ENCODE peak calls at places on chromosomes 1 and 21, in six cellular contexts. L is GM23338, G is GM12878, C is mucosa of descending colon, F is endodermal cell, B is psoas muscle. V is an unnamed sample.

GRCh38 chr21:15003463-15004135 is 61.2 kb downstream of the NRIP1 start:
- DNase-seq in L (peak), G (no peak), C (no peak), F (peak), B (no peak), V (no peak)

GRCh38 chr1:111471012-111471411 is 2.8 kb upstream of the C1orf162 start:
- DNase-seq in L (no peak), G (peak), C (no peak), F (no peak), B (peak), V (no peak)

GRCh38 chr1:232221790-232222499 is 408.0 kb downstream of the SIPA1L2 start:
- DNase-seq in L (no peak), G (no peak), C (no peak), F (no peak), B (no peak), V (no peak)

GRCh38 chr1:59290173-59290954 is 6.5 kb upstream of the FGGY start:
- DNase-seq in L (peak), G (no peak), C (peak), F (peak), B (peak), V (no peak)

GRCh38 chr21:15592271-15592860 is 137.4 kb upstream of the USP25 start:
- DNase-seq in L (peak), G (no peak), C (no peak), F (no peak), B (no peak), V (no peak)

GRCh38 chr1:206039046-206039929 is 13.7 kb upstream of the RHEX start:
- DNase-seq in L (peak), G (no peak), C (no peak), F (no peak), B (no peak), V (no peak)

GRCh38 chr21:41112740-41113692 is 54.9 kb upstream of the BACE2 start:
- DNase-seq in L (peak), G (no peak), C (no peak), F (peak), B (no peak), V (no peak)

GRCh38 chr1:4047666-4048065 is 147.6 kb upstream of the C1orf174 start:
- DNase-seq in L (no peak), G (no peak), C (no peak), F (no peak), B (no peak), V (no peak)

GRCh38 chr1:145425436-145426029 is at the start of gene NBPF20:
- DNase-seq in L (peak), G (peak), C (peak), F (peak), B (peak), V (peak)

GRCh38 chr1:223733898-223734852 is 21.8 kb downstream of the CAPN2 start:
- DNase-seq in L (peak), G (no peak), C (peak), F (no peak), B (no peak), V (no peak)

GRCh38 chr1:235767795-235768194 is 98.9 kb downstream of the LYST start:
- DNase-seq in L (no peak), G (peak), C (no peak), F (no peak), B (no peak), V (no peak)

GRCh38 chr1:231442735-231443134 is 20.6 kb upstream of the EGLN1 start:
- DNase-seq in L (no peak), G (no peak), C (no peak), F (no peak), B (no peak), V (no peak)

GRCh38 chr1:20849100-20849499 is 62.0 kb upstream of the HP1BP3 start:
- DNase-seq in L (no peak), G (no peak), C (no peak), F (no peak), B (no peak), V (no peak)

GRCh38 chr1:199646761-199647160 is 380.7 kb upstream of the NR5A2 start:
- DNase-seq in L (no peak), G (no peak), C (no peak), F (no peak), B (no peak), V (no peak)

GRCh38 chr1:6419397-6419802 is 319 bp downstream of the HES2 start:
- DNase-seq in L (peak), G (no peak), C (no peak), F (peak), B (no peak), V (no peak)

GRCh38 chr1:91826649-91827048 is 59.3 kb downstream of the TGFBR3 start:
- DNase-seq in L (no peak), G (no peak), C (no peak), F (no peak), B (no peak), V (no peak)

GRCh38 chr1:211587123-211587522 is 8.2 kb upstream of the SLC30A1 start:
- DNase-seq in L (no peak), G (no peak), C (no peak), F (no peak), B (no peak), V (no peak)

GRCh38 chr1:45507195-45507594 is 7.1 kb downstream of the MMACHC start:
- DNase-seq in L (no peak), G (no peak), C (no peak), F (no peak), B (no peak), V (no peak)

GRCh38 chr1:45510036-45510971 is 10.2 kb downstream of the MMACHC start:
- DNase-seq in L (no peak), G (no peak), C (no peak), F (no peak), B (no peak), V (no peak)

GRCh38 chr1:45507893-45508292 is 7.8 kb downstream of the MMACHC start:
- DNase-seq in L (no peak), G (no peak), C (no peak), F (no peak), B (no peak), V (no peak)

GRCh38 chr1:45510972-45511527 is 10.6 kb downstream of the PRDX1 start:
- DNase-seq in L (no peak), G (no peak), C (no peak), F (no peak), B (no peak), V (no peak)

DNA sequence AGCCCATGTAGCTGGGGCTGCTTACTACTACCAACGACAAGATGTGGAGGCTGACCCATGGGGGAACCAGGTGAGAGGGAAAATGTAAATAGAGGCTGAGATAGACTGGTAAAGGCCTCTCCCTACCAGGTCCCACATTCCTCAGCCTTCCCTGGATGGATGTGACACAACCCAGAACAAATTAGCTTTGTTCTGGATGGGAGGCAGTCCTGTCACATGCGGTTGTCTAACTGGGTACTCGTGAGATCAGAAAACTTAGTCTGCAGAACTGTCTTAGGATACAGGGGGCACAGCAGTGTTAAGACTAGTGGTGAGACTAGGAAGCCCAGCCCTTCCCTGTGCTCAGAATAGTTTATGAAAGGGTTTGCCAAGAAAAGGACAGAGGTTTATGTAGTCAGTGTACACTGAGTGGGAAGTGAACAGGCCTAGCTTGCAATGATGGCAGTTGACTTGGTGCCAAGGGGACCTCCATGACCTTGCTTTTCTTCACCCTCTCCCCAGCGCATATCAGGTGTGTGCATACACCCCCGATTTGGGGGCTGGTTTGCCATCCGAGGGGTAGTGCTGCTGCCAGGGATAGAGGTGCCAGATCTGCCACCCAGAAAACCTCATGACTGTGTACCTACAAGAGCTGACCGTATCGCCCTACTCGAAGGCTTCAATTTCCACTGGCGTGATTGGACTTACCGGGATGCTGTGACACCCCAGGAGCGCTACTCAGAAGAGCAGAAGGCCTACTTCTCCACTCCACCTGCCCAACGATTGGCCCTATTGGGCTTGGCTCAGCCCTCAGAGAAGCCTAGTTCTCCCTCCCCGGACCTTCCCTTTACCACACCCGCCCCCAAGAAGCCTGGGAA is 8.4 kb downstream of the MMACHC start:
- DNase-seq in L (peak), G (no peak), C (no peak), F (peak), B (no peak), V (no peak)
- TF ChIP-seq CTCF in L (no peak), G (no peak), C (no peak), F (peak), B (no peak), V (no peak)

DNA sequence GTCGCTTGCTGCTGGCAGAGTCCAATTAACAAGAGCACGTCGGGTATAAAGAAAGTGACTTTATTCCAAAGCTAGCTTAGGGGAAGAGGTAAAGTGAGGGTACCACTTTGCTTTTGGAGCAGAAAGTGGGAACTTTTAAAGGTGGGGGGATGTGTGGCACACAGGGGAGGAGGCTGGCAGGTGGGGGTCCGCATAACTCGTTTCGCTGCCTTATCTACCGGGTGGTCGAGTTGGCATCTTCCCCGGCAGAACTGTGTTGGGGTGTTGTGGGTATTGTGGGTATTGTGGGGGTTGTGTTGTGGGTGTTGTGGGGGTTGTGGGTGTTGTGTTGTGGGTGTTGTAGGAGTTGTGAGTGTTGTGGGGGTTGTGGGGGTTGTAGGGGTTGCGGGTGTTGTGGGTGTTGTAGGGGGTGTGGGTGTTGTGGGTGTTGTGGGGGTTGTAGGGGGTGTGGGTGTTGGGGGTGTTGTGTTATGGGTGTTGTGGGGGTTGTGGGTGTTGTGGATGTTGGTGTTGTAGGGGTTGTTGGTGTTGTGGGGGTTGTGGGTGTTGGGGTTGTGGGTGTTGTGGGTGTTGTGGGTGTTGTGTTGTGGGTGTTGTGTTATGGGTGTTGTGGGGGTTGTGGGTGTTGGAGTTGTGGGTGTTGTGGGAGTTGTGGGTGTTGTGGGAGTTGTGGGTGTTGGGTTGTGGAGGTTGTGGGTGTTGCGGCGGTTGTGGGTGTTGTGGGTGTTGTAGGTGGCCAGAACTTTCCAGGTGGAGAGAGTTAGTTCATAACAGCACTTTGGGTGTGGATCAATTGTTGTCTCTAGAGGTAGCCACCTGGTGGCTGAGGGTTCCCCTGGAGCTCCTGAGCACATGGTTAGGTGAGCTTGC is 52.7 kb downstream of the AGPAT3 start:
- DNase-seq in L (no peak), G (peak), C (peak), F (no peak), B (no peak), V (no peak)
- TF ChIP-seq CTCF in L (no peak), G (peak), C (no peak), F (peak), B (no peak), V (no peak)

GRCh38 chr1:46772571-46772970 is 26.3 kb upstream of the CYP4B1 start:
- DNase-seq in L (no peak), G (no peak), C (no peak), F (no peak), B (no peak), V (no peak)
- TF ChIP-seq CTCF in L (no peak), G (no peak), C (no peak), F (no peak), B (no peak), V (no peak)

GRCh38 chr1:9197186-9198099 is 37.1 kb upstream of the H6PD start:
- DNase-seq in L (no peak), G (no peak), C (no peak), F (no peak), B (peak), V (no peak)

GRCh38 chr1:9196129-9197040 is 38.2 kb upstream of the H6PD start:
- DNase-seq in L (peak), G (peak), C (peak), F (peak), B (peak), V (peak)

GRCh38 chr1:9200441-9200840 is 34.1 kb upstream of the H6PD start:
- DNase-seq in L (no peak), G (no peak), C (no peak), F (no peak), B (no peak), V (no peak)

GRCh38 chr1:9201421-9202239 is 32.9 kb upstream of the H6PD start:
- DNase-seq in L (peak), G (no peak), C (no peak), F (peak), B (peak), V (no peak)

GRCh38 chr1:9198538-9199361 is 35.8 kb upstream of the H6PD start:
- DNase-seq in L (peak), G (no peak), C (no peak), F (peak), B (peak), V (no peak)
- TF ChIP-seq CTCF in L (peak), G (no peak), C (no peak), F (peak), B (peak), V (no peak)

GRCh38 chr1:9352364-9353140 is 59.9 kb downstream of the SPSB1 start:
- DNase-seq in L (peak), G (no peak), C (no peak), F (peak), B (no peak), V (no peak)
- TF ChIP-seq CTCF in L (peak), G (no peak), C (no peak), F (peak), B (no peak), V (no peak)

DNA sequence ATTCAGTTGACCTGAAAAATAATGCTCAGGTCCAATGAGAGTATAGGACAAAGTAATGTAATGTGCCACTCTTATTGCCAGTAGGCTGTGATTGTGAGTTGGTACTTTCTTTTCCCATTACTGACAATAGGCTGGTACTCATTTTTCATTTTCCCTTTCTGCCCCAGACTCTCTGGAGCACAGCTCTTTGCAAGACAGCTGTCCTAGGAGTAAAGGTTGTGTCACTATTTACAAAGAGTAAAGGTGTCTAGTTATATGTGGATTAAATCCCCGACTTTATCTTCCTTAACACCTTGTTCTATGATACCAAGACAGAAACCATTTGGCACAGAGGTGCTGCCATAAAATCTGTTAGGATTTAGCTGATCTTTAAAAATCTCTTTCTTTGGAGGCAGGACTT is 32.3 kb upstream of the RASAL2 start:
- DNase-seq in L (no peak), G (no peak), C (no peak), F (no peak), B (no peak), V (no peak)
- TF ChIP-seq CTCF in L (no peak), G (no peak), C (no peak), F (no peak), B (no peak), V (no peak)

DNA sequence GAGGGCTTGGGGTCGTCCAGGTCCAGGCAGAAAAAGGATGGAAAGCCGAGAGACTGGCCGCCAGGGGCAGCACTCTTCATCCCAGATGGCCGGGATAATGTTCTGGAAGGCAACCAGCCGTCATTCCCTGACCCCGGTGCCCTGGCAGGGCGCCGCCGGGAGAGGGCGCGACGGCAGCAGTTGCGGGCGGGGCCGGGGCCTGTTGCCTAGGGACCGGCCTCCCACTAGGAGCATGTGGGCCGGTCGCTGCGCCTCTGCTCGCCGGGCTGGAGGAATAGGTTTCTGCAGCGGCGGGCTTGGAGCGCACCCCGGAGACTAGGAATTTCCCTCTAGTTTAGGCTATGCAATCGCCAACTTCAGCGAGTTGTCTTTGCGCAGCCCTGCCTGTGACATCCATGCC is 11.0 kb downstream of the DMRTB1 start:
- DNase-seq in L (peak), G (no peak), C (peak), F (peak), B (peak), V (no peak)
- TF ChIP-seq CTCF in L (peak), G (no peak), C (peak), F (peak), B (peak), V (peak)

DNA sequence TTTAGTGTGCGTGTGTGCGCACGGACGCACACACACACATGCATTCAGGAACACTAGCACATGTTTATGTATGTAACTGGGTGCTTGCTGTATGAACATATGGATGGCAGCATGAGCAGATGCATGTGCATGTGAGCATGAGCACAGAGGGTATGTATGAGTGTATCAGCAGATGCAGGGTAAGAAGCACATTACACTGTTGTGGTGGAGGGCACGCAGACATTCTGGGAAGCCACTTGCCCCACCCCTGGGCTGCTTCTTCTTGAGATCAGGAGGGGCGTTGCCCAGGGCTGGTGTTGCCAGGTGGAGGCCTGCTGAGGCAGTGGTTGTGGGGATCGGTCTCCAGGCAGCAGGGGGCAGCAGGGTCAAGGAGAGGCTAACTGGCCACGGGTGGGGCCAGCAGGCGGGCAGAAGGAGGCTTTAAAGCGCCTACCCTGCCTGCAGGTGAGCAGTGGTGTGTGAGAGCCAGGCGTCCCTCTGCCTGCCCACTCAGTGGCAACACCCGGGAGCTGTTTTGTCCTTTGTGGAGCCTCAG is 3.9 kb upstream of the P3R3URF start:
- DNase-seq in L (peak), G (no peak), C (peak), F (peak), B (no peak), V (no peak)
- TF ChIP-seq CTCF in L (peak), G (peak), C (peak), F (peak), B (no peak), V (no peak)

GRCh38 chr1:37028981-37029617 is 5.2 kb downstream of the GRIK3 start:
- DNase-seq in L (peak), G (peak), C (no peak), F (peak), B (no peak), V (no peak)
- TF ChIP-seq CTCF in L (peak), G (peak), C (no peak), F (peak), B (no peak), V (no peak)

V was measured in omental fat pad.